ENCODE peak calls at places on chromosomes 5 and 9, in five cellular contexts. G is AG09309, N is mucosa of descending colon, O is IMR-90, P is body of pancreas. S is an unnamed sample.

GRCh38 chr9:137376386-137376785 is 46.6 kb downstream of the EXD3 start:
- DNase-seq in P (peak), O (no peak), N (no peak), G (no peak), S (no peak)

GRCh38 chr5:7683753-7684152 is 167.2 kb downstream of the CFAP90 start:
- DNase-seq in N (no peak), P (no peak), G (no peak), O (no peak), S (no peak)

GRCh38 chr5:167514461-167514860 is 777.0 kb upstream of the WWC1 start:
- DNase-seq in P (no peak), G (no peak), N (no peak), O (no peak), S (no peak)

GRCh38 chr5:151052834-151053233 is 28.0 kb downstream of the TNIP1 start:
- DNase-seq in O (no peak), P (no peak), N (no peak), G (no peak), S (no peak)

GRCh38 chr5:128920345-128921215 is 44.7 kb upstream of the SLC27A6 start:
- DNase-seq in O (peak), N (no peak), P (no peak), G (no peak), S (no peak)

GRCh38 chr5:16540421-16540820 is 74.8 kb upstream of the ZNF622 start:
- DNase-seq in G (peak), P (no peak), N (no peak), O (peak), S (peak)

GRCh38 chr5:96880402-96881164 is 4.3 kb downstream of the ERAP2 start:
- DNase-seq in P (no peak), N (no peak), O (peak), G (no peak), S (peak)

GRCh38 chr5:116137544-116138378 is 52.9 kb downstream of the COMMD10 start:
- DNase-seq in N (peak), G (peak), O (peak), P (no peak), S (peak)

GRCh38 chr5:173764321-173765029 is 123.7 kb upstream of the CPEB4 start:
- DNase-seq in O (peak), N (peak), G (peak), P (peak), S (peak)

GRCh38 chr9:33447404-33448158 is at the start of gene AQP3:
- DNase-seq in G (no peak), O (no peak), P (peak), N (peak), S (no peak)

DNA sequence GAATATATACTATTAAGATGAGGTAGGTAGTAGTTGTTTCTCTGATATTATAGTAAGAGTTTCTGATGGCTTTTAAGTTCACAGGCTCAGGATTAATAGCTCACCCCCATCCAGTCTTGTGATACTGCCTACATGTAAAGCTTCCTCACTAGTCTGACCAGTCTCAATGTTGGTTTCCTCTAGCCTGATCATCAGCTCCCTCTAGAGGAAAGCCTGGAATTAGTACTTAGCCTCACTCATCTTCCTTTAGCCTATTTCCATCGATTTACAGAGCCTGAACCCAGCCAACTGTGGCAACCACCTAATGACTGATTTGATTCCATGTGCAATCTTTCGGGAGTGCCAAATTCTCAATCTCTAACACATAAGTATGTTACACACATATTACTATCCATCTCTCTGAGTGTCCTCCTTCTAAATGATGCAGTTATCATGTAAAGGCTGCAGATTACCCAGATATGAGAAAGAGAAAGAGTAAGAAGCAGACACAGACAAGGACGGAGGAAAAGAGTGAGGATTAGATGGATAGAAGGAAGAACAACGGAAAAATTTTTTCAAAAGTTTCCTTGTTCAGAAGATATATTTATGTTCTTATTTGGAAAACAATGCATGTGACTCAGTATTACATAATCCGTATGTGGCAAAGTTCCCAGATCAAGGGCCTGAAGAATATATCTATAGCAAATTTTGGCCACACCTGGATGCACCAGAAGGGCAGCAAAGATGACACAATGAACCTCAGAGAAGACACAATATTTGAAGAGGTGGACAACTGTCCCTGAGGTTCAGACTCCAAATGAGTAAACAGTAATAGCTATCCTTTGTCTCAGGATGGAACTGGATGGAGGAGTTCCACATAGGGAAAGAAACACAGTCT is 333.7 kb downstream of the ELAVL2 start:
- DNase-seq in P (no peak), G (no peak), N (peak), O (peak), S (no peak)
- TF ChIP-seq CTCF in P (peak), G (no peak), N (no peak), O (peak), S (peak)

DNA sequence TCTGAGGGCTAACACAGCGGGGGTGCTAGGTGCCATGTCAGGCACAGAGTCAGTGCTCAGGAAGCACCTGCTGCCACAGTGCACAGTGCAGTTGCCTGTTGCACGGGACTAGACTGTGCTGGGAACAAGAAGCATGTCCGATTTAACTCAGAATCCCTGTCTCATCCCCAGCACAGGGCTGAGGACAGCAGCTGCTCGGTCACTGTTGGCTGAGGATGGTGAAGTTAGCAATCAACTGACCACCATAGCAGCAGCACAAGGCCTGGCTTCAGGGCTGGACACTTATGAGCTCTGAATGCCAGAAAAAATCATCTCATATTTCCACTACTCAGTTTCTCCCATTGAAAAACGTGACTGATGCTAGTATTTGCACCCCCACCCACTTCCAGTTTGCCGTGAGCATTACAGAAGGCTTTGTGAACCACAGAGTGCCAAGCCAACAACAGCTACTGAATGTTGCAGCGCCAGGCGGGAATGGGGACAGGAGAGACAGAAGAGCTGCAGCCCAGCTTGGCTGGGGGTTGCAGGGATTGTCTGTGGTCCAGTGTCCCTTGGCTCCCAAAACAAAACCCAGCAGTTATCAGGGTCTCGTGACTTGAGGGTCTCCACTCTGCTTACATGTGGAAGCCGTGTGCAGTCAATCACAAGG is 155.5 kb downstream of the CRB2 start:
- DNase-seq in O (no peak), N (no peak), G (no peak), P (no peak), S (no peak)
- H3K4me3 ChIP-seq in O (no peak), N (no peak), G (no peak), P (no peak), S (no peak)

DNA sequence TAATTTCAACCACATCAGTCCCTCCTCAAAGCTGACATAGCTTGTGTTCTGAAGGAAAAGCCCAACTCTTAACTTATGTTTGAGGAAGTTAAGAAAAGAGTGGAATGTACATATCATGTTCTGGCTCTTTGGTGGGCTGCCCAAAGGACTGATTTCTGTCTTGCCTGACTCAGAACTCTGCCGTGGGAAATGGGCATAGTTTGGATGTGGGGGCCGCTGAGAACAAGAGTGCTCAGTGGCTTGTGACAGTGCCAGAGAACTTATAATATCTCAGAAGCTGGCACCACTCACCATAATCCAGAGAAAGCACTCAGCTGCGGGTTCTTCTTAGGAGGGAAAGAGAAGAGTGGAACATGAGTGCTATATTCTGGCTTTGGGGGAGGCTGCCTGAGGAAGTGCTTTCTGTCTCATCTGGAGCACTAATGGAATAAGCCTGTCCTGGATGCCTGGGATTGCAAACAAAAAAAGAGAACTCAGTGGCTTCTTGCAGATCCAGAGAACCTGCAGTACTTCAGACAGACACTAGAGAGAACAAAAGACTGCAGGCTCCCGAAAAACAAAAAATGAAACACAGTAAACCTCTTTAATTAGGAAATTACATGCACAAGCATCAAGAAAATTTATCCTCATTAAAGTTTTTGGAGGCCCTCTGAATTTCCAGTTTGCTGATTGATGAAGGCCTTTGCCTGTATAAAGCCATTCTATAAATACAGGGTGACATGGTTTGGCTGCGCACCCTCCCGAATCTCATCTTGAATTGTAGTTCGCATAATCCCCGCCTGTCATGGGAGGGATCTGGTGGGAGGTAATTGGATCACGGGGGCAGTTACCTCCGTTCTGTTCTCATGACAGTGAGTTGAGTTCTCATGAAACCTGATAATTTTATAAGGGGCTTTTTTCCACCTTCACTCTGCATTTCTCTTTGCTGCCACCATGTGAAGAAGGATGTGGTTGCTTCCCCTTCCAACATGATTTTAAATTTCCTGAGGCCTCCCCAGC is 207.0 kb downstream of the DMAC1 start:
- DNase-seq in G (no peak), N (no peak), P (no peak), O (no peak), S (no peak)
- TF ChIP-seq CTCF in G (no peak), N (no peak), P (no peak), O (no peak), S (no peak)

GRCh38 chr5:40685952-40686351 is 6.2 kb downstream of the PTGER4 start:
- DNase-seq in P (no peak), N (no peak), O (no peak), G (no peak), S (no peak)
- H3K4me3 ChIP-seq in P (no peak), N (no peak), O (no peak), G (no peak), S (no peak)

DNA sequence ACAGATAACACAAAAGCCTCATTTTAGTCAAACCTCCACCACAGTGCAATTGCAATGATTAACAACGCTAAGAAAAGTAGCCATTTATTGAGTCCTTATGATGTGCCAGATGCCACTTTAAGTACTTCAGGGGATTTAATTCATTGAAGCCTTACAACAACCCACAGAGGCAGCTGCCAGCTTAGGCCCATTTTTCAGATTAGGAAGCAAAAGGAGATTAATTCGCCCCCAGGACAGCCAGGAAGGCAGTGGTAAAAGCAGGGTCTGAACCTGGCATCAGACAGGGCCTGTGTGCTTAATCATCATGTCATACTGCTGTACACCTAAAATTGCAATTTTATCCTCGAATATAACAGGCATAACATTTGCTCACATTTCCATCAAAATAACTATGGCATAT is 23.9 kb downstream of the MED27 start:
- DNase-seq in N (no peak), G (no peak), O (no peak), P (no peak), S (no peak)
- TF ChIP-seq CTCF in N (no peak), G (no peak), O (no peak), P (no peak), S (no peak)

DNA sequence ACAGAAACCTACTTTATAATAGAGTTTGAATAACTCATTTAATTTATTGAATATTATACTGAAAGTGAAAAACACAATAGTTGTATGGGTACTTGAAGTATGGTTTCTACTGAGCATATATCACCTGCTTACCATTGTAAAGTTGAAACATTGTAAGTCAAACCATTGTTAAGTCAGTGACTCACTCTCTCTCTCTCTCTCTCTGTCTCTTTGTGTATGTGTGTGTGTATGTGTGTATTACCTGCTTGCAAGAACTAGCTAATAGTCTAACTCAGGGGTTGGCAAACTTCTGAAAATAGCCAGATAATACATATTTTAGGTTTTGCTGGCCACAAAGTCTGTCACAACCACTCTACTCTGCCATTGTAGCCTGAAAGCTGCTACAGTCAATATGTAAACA is 564.3 kb upstream of the ZNF608 start:
- DNase-seq in P (no peak), O (peak), N (no peak), G (no peak), S (no peak)
- H3K4me3 ChIP-seq in P (no peak), O (no peak), N (no peak), G (no peak), S (no peak)

GRCh38 chr5:56269216-56269927 is 36.2 kb upstream of the ANKRD55 start:
- DNase-seq in G (no peak), P (no peak), N (no peak), O (peak), S (no peak)
- TF ChIP-seq CTCF in G (peak), P (peak), N (no peak), O (peak), S (peak)

GRCh38 chr5:39440964-39441363 is 16.2 kb upstream of the DAB2 start:
- DNase-seq in N (no peak), G (no peak), P (no peak), O (no peak), S (no peak)

GRCh38 chr5:39441838-39442237 is 17.1 kb upstream of the DAB2 start:
- DNase-seq in N (no peak), P (no peak), O (no peak), G (no peak), S (no peak)

GRCh38 chr5:39437469-39437868 is 12.7 kb upstream of the DAB2 start:
- DNase-seq in O (no peak), G (no peak), N (peak), P (no peak), S (no peak)

GRCh38 chr5:39443911-39444310 is 19.1 kb upstream of the DAB2 start:
- DNase-seq in G (no peak), O (no peak), N (no peak), P (no peak), S (no peak)

DNA sequence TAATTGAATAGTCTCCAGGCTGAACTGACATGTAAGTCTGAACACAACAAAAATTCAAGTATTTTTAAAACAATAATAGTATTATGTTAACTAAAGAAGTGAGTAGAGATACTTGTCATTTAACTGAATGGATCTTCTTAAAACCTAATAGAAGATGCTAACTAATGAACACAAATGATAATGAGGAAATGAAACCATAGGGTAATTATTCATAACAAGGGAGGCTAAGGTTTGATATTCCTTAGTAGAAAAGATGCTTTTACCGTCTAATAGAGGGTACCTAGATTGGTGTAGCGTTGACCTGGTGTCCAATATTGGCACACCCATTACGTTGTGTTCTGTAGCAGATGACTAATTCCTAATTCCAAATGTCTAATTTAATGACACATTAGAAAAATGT is 14.8 kb upstream of the DAB2 start:
- DNase-seq in P (no peak), G (no peak), O (no peak), N (no peak), S (no peak)
- H3K4me3 ChIP-seq in P (no peak), G (no peak), O (no peak), N (no peak), S (no peak)

GRCh38 chr9:21811914-21812313 is 9.5 kb downstream of the MTAP start:
- DNase-seq in N (no peak), G (no peak), O (no peak), P (no peak), S (no peak)

GRCh38 chr9:21812415-21812814 is 10.0 kb downstream of the MTAP start:
- DNase-seq in P (no peak), N (no peak), O (peak), G (no peak), S (no peak)

GRCh38 chr9:21815643-21816042 is 13.2 kb downstream of the MTAP start:
- DNase-seq in O (no peak), P (no peak), G (no peak), N (no peak), S (no peak)

GRCh38 chr9:21812945-21813568 is 10.6 kb downstream of the MTAP start:
- DNase-seq in G (no peak), N (peak), O (peak), P (peak), S (no peak)

DNA sequence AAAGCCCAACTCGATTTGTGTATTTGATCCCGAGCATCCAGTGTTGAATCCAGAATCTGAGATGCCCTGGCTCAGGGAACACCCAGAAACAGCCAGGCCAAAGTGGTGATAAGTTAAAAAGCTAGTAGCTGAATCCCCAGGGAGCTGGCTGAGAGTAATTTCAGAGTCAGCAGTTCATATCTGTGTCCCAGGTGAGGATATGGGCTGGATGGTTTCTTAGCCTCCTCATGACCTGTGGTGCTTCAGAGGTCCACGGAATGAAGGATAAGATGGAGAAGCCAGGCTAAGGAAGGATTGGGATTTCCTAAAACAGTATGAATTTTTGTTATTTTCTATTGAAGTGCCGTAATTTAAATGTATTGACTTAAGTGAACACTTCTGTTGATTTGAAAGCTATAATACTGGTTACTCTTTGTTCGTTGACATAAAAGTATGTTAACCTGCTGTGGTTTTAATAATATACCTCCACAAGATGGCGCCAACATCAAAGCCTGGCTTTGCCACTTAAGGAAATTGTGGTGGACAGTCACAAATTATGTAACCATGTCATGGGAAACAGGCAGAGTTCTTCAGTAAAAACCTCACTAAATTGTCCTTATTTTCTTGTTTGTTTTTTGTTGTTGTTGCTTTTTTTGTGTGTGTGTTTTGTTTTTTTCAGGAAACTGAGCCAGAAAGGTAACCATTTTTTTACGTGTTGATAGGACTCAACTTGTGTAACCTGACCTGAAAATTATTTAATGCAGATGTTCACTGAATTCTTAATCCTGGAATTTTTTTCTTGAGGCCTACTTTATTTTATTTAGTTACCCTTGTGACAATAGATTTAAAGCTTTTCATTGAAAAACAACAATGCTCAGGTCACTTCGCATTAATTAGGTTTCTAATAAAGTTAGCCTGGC is 11.4 kb downstream of the MTAP start:
- DNase-seq in G (peak), P (peak), N (peak), O (peak), S (no peak)
- TF ChIP-seq CTCF in G (peak), P (peak), N (peak), O (peak), S (peak)

S was measured in AG04449.